ENCODE peak calls at places on chromosome 13, in six cellular contexts. M, N, J, U, E and R are unnamed samples.
A peak's percentile ranks its signal among the peaks of the same experiment; 100 is the strongest.

GRCh38 chr13:35768551-35768950 is 292.1 kb upstream of the MAB21L1 start:
- DNase-seq in N (no peak), U (no peak), M (no peak), J (no peak), E (no peak), R (no peak)

GRCh38 chr13:24022568-24022967 is 125.3 kb upstream of the C1QTNF9B start:
- DNase-seq in N (no peak), J (no peak), M (no peak), U (no peak), E (no peak), R (no peak)

GRCh38 chr13:81874681-81875661 is 1534.0 kb upstream of the SPRY2 start:
- DNase-seq in E (no peak), U (no peak), M (no peak), N (peak; percentile 1), J (no peak), R (no peak)

GRCh38 chr13:83752141-83752540 is 130.1 kb downstream of the SLITRK1 start:
- DNase-seq in E (no peak), M (no peak), N (no peak), J (no peak), U (peak; percentile 10), R (no peak)

GRCh38 chr13:44487989-44488388 is 88.1 kb downstream of the TSC22D1 start:
- DNase-seq in E (no peak), M (no peak), U (no peak), J (no peak), N (no peak), R (no peak)

GRCh38 chr13:26759907-26760834 is at the start of gene GPR12:
- DNase-seq in N (peak; percentile 39), J (peak; percentile 49), E (no peak), U (no peak), M (no peak), R (no peak)

GRCh38 chr13:33016414-33017409 is at the start of gene KL:
- DNase-seq in N (peak; percentile 53), U (no peak), J (peak; percentile 89), E (peak; percentile 34), M (peak; percentile 29), R (no peak)

GRCh38 chr13:61466280-61466679 is 50.6 kb upstream of the PCDH20 start:
- DNase-seq in N (peak; percentile 18), J (no peak), E (no peak), M (no peak), U (no peak), R (no peak)

GRCh38 chr13:108269601-108270328 is at the start of gene TNFSF13B:
- DNase-seq in E (peak; percentile 42), U (no peak), N (peak; percentile 53), J (peak; percentile 92), M (peak; percentile 29), R (no peak)

GRCh38 chr13:27663947-27664346 is 42.3 kb downstream of the POLR1D start:
- DNase-seq in N (peak; percentile 20), J (no peak), U (no peak), M (no peak), E (no peak), R (no peak)

GRCh38 chr13:93775507-93776108 is 549.0 kb downstream of the GPC6 start:
- DNase-seq in U (no peak), E (no peak), M (no peak), N (no peak), J (no peak), R (no peak)

GRCh38 chr13:44172411-44172810 is 201.2 kb upstream of the SERP2 start:
- DNase-seq in J (no peak), N (no peak), E (no peak), U (no peak), M (no peak), R (no peak)

GRCh38 chr13:94712812-94713555 is 639 bp upstream of the SOX21 start:
- DNase-seq in E (no peak), N (peak; percentile 92), M (no peak), J (peak; percentile 76), U (peak; percentile 31), R (no peak)

GRCh38 chr13:32669030-32669646 is 82.9 kb downstream of the PDS5B start:
- DNase-seq in J (no peak), M (no peak), E (no peak), N (peak; percentile 76), U (peak; percentile 11), R (no peak)

GRCh38 chr13:106981050-106981449 is 413.1 kb upstream of the ARGLU1 start:
- DNase-seq in U (no peak), N (no peak), J (no peak), E (no peak), M (no peak), R (no peak)

GRCh38 chr13:30415430-30416030 is 6.8 kb upstream of the UBE2L5 start:
- DNase-seq in E (no peak), M (no peak), J (no peak), N (no peak), U (no peak), R (no peak)

GRCh38 chr13:46051958-46052313 is 610 bp downstream of the ZC3H13 start:
- DNase-seq in E (no peak), J (no peak), M (no peak), U (no peak), N (no peak), R (no peak)

GRCh38 chr13:107119989-107120881 is 552.3 kb upstream of the ARGLU1 start:
- DNase-seq in U (no peak), E (no peak), M (no peak), N (no peak), J (no peak), R (no peak)

GRCh38 chr13:108214511-108215383 is 589 bp downstream of the LIG4 start:
- DNase-seq in E (no peak), U (peak; percentile 13), N (peak; percentile 51), J (peak; percentile 55), M (no peak), R (no peak)

GRCh38 chr13:40275636-40276035 is 390.8 kb downstream of the FOXO1 start:
- DNase-seq in M (no peak), U (peak; percentile 26), E (no peak), J (no peak), N (no peak), R (no peak)

GRCh38 chr13:76213423-76213904 is 577.3 kb downstream of the LMO7 start:
- DNase-seq in E (no peak), N (no peak), J (no peak), U (no peak), M (no peak), R (no peak)

GRCh38 chr13:103517066-103517767 is 451.0 kb upstream of the SLC10A2 start:
- DNase-seq in E (no peak), M (no peak), J (no peak), U (no peak), N (no peak), R (no peak)

GRCh38 chr13:45209229-45209628 is 8.4 kb upstream of the KCTD4 start:
- DNase-seq in E (no peak), M (no peak), J (no peak), N (no peak), U (no peak), R (no peak)

GRCh38 chr13:93224545-93224944 is 2.1 kb upstream of the GPC6 start:
- DNase-seq in N (peak; percentile 67), M (no peak), E (no peak), U (no peak), J (no peak), R (no peak)

GRCh38 chr13:73303858-73304257 is 245.1 kb downstream of the KLF5 start:
- DNase-seq in U (peak; percentile 48), N (no peak), M (no peak), J (no peak), E (no peak), R (no peak)

GRCh38 chr13:67351915-67352314 is 121.8 kb upstream of the PCDH9 start:
- DNase-seq in J (no peak), M (no peak), U (peak; percentile 13), N (no peak), E (no peak), R (no peak)

GRCh38 chr13:60268203-60268555 is 104.5 kb upstream of the DIAPH3 start:
- DNase-seq in M (no peak), N (no peak), E (no peak), U (no peak), J (no peak), R (no peak)

GRCh38 chr13:75555836-75556235 is 6.2 kb downstream of the UCHL3 start:
- DNase-seq in U (no peak), E (no peak), M (no peak), J (no peak), N (no peak), R (no peak)

GRCh38 chr13:70311175-70311574 is 202.9 kb upstream of the KLHL1 start:
- DNase-seq in M (no peak), J (no peak), E (no peak), N (no peak), U (no peak), R (no peak)

GRCh38 chr13:102902789-102903347 is 57.0 kb downstream of the ERCC5 start:
- DNase-seq in E (peak; percentile 22), N (no peak), M (no peak), J (peak; percentile 31), U (no peak), R (no peak)

GRCh38 chr13:71759506-71760225 is 107.3 kb downstream of the DACH1 start:
- DNase-seq in J (peak; percentile 11), U (no peak), E (no peak), M (no peak), N (peak; percentile 58), R (no peak)

DNA sequence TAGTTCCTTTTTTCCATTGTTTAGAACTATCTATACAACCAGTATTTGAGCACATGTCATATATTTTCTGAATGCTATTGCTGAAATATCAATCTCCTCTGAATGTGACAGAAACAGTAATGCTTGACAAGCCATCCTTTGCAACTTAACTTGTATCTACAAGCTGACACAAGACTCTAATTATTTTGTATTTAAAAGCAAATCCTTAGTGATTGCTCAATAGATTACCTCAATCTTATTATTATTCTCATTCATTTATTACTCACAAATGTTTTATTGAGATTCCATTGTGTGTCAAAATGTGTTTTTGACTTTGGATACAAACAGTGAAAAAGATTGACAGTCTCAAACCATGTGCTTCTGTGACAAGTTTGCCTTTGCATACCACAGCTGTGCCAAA is 787.8 kb upstream of the PRR20A start:
- DNase-seq in J (no peak), U (no peak), M (no peak), E (no peak), N (no peak), R (no peak)
- H3K27ac ChIP-seq in J (no peak overlapping the region), U (no peak overlapping the region), M (no peak overlapping the region), E (no peak overlapping the region), N (no peak overlapping the region), R (no peak overlapping the region)

GRCh38 chr13:99087130-99087953 is 109.5 kb upstream of the DOCK9 start:
- DNase-seq in N (peak; percentile 94), M (peak; percentile 84), E (peak; percentile 91), J (peak; percentile 95), U (peak; percentile 98), R (peak; percentile 93)
- TF ChIP-seq CTCF in N (peak; percentile 40), M (peak; percentile 38), E (peak; percentile 51), J (no peak), U (no peak), R (peak; percentile 46)

DNA sequence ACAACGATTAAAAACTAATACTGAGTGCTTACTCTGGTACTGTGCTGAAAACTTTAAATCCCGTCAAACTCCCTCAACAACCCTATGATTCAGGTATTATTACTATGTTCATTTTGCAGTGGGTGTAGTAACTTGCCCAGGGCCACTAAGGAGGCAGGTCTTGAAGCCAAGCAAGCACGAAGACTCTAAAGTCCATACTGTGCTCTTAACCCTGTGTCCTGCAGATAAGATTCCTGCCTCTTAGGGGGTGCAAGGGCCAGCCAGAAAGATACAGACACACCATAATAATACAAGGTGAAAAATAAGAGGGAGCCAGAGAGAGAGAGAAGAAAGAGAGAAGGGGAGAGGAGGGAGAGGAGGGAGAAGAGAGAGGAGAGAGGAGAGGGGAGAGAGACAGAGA is 95.5 kb downstream of the CDADC1 start:
- DNase-seq in M (no peak), U (no peak), J (no peak), N (no peak), E (no peak), R (no peak)
- H3K27ac ChIP-seq in M (no peak overlapping the region), U (no peak overlapping the region), J (no peak overlapping the region), N (no peak overlapping the region), E (no peak overlapping the region), R (no peak overlapping the region)

GRCh38 chr13:96141032-96141431 is 51.1 kb downstream of the HS6ST3 start:
- DNase-seq in E (no peak), M (no peak), N (peak; percentile 67), U (no peak), J (no peak), R (no peak)
- TF ChIP-seq CTCF in E (peak; percentile 43), M (no peak), N (peak; percentile 62), U (no peak), J (no peak), R (no peak)